ENCODE peak calls at places on chromosome 7, in nine cellular contexts. Y is AG04450; X is AG09309; G is activated naive CD8-positive, alpha-beta T cell treated with anti-CD3 and anti-CD28 coated beads, Interleukin-2, amount 50 U/mL, for 16 hours; K is activated CD4-positive, CD25-positive, alpha-beta regulatory T cell treated with anti-CD3 and anti-CD28 coated beads, Interleukin-2, amount 50 U/mL, for 72 hours; C is HEK293T; Z is amygdala; P is COLO829; T is stimulated activated naive CD4-positive, alpha-beta T cell. V is an unnamed sample.
A peak's percentile ranks its signal among the peaks of the same experiment; 100 is the strongest.

GRCh38 chr7:134632937-134633540 is 13.6 kb upstream of the BPGM start:
- DNase-seq in T (peak; percentile 70), G (no peak), K (no peak), P (peak; percentile 81), Z (no peak), Y (no peak), X (no peak), C (peak; percentile 75), V (no peak)

GRCh38 chr7:2544541-2545188 is 10.7 kb downstream of the BRAT1 start:
- DNase-seq in Z (no peak), G (no peak), C (no peak), X (no peak), Y (no peak), P (no peak), K (no peak), T (no peak), V (no peak)

GRCh38 chr7:103989200-103989784 is at the start of gene RELN:
- DNase-seq in X (no peak), C (peak; percentile 40), Y (no peak), Z (peak; percentile 2), K (no peak), P (no peak), T (no peak), G (no peak), V (no peak)

GRCh38 chr7:119033641-119034040 is 809.1 kb downstream of the ANKRD7 start:
- DNase-seq in Z (no peak), X (no peak), Y (no peak), P (no peak), C (no peak), T (no peak), K (no peak), G (no peak), V (no peak)

GRCh38 chr7:27096756-27097514 is 1.1 kb upstream of the HOXA1 start:
- DNase-seq in Y (no peak), G (no peak), C (no peak), P (no peak), K (no peak), Z (no peak), T (no peak), X (no peak), V (no peak)

GRCh38 chr7:26787696-26788095 is 76.7 kb downstream of the SKAP2 start:
- DNase-seq in Z (no peak), G (no peak), K (no peak), P (no peak), T (no peak), X (no peak), C (no peak), Y (no peak), V (no peak)

GRCh38 chr7:30896041-30896440 is 15.6 kb upstream of the AQP1 start:
- DNase-seq in X (no peak), T (no peak), C (no peak), Z (no peak), G (no peak), K (no peak), P (no peak), Y (no peak), V (no peak)

GRCh38 chr7:114874170-114874569 is 47.7 kb upstream of the MDFIC start:
- DNase-seq in C (no peak), K (no peak), X (no peak), T (no peak), Z (no peak), Y (no peak), G (no peak), P (no peak), V (no peak)

GRCh38 chr7:134019251-134019650 is 107.9 kb upstream of the LRGUK start:
- DNase-seq in T (no peak), G (no peak), Z (no peak), P (no peak), C (no peak), X (no peak), K (no peak), Y (no peak), V (no peak)

GRCh38 chr7:80724249-80724871 is 85.9 kb downstream of the CD36 start:
- DNase-seq in K (no peak), T (no peak), Z (no peak), Y (peak; percentile 74), X (peak; percentile 84), C (no peak), G (no peak), P (no peak), V (peak; percentile 90)

GRCh38 chr7:70631732-70632131 is 500.2 kb upstream of the GALNT17 start:
- DNase-seq in T (no peak), Z (no peak), P (no peak), C (no peak), K (no peak), G (no peak), Y (no peak), X (no peak), V (no peak)

GRCh38 chr7:34486371-34486770 is 171.6 kb upstream of the NPSR1 start:
- DNase-seq in P (no peak), T (no peak), Y (no peak), G (no peak), K (no peak), X (no peak), C (no peak), Z (peak; percentile 4), V (no peak)

GRCh38 chr7:141225916-141226618 is 152.2 kb downstream of the TMEM178B start:
- DNase-seq in C (no peak), P (no peak), X (no peak), K (no peak), T (no peak), Z (no peak), Y (no peak), G (no peak), V (no peak)

GRCh38 chr7:78148166-78148894 is 349.8 kb downstream of the PHTF2 start:
- DNase-seq in X (no peak), C (no peak), K (no peak), T (no peak), Z (no peak), G (no peak), Y (no peak), P (no peak), V (no peak)

GRCh38 chr7:85074016-85074415 is 112.8 kb downstream of the SEMA3D start:
- DNase-seq in Z (no peak), P (no peak), Y (no peak), G (no peak), X (no peak), T (no peak), K (no peak), C (no peak), V (no peak)

GRCh38 chr7:2936891-2937580 is 92.9 kb upstream of the GNA12 start:
- DNase-seq in P (no peak), Y (no peak), K (no peak), G (no peak), Z (no peak), T (no peak), X (no peak), C (no peak), V (no peak)

GRCh38 chr7:27210441-27211083 is 10.7 kb upstream of the HOXA13 start:
- DNase-seq in K (no peak), X (no peak), P (peak; percentile 37), C (peak; percentile 73), G (no peak), Y (no peak), T (no peak), Z (no peak), V (no peak)

GRCh38 chr7:142181211-142181610 is 69.7 kb downstream of the MGAM2 start:
- DNase-seq in P (no peak), X (no peak), K (no peak), Y (no peak), G (no peak), T (no peak), Z (no peak), C (no peak), V (no peak)

GRCh38 chr7:68411742-68412141 is 1186.5 kb upstream of the AUTS2 start:
- DNase-seq in Y (no peak), C (no peak), T (no peak), K (no peak), G (no peak), P (no peak), Z (no peak), X (no peak), V (no peak)

GRCh38 chr7:71626206-71626605 is 494.3 kb downstream of the GALNT17 start:
- DNase-seq in X (no peak), Z (no peak), G (no peak), C (no peak), P (no peak), T (no peak), K (no peak), Y (no peak), V (no peak)

GRCh38 chr7:83410989-83411591 is 237.8 kb downstream of the SEMA3E start:
- DNase-seq in T (no peak), P (peak; percentile 59), Y (peak; percentile 15), Z (no peak), G (no peak), K (no peak), X (peak; percentile 14), C (peak; percentile 16), V (no peak)

GRCh38 chr7:79653136-79653631 is 199.7 kb upstream of the MAGI2 start:
- DNase-seq in Y (no peak), P (no peak), G (no peak), T (no peak), X (no peak), C (no peak), K (no peak), Z (no peak), V (no peak)

GRCh38 chr7:22052221-22052639 is 106.5 kb upstream of the CDCA7L start:
- DNase-seq in X (no peak), K (no peak), T (no peak), Z (no peak), G (no peak), Y (no peak), P (no peak), C (peak; percentile 18), V (no peak)

GRCh38 chr7:97639036-97639435 is 92.8 kb upstream of the TAC1 start:
- DNase-seq in C (peak; percentile 5), Z (no peak), Y (no peak), X (no peak), T (no peak), P (peak; percentile 89), K (no peak), G (no peak), V (no peak)

GRCh38 chr7:27110163-27110976 is 7.9 kb upstream of the HOXA2 start:
- DNase-seq in G (no peak), Y (peak; percentile 68), K (no peak), X (no peak), P (no peak), T (no peak), C (peak; percentile 79), Z (no peak), V (no peak)